ENCODE peak calls at places on chromosomes 3 and 15, in eight cellular contexts. One of them, this sample, is unnamed.
A peak's percentile ranks its signal among the peaks of the same experiment; 100 is the strongest.

GRCh38 chr3:8492744-8493511 is 8.7 kb upstream of the LMCD1 start:
- DNase-seq in MM.1S: no peak
- DNase-seq in neural progenitor cell: no peak
- DNase-seq in A549: no peak
- DNase-seq in HCT116: no peak
- DNase-seq in K562: no peak
- DNase-seq in PC-9: no peak
- DNase-seq in DND-41: no peak
- DNase-seq in this sample: no peak

GRCh38 chr3:119570229-119570628 is 9.1 kb upstream of the ADPRH start:
- DNase-seq in MM.1S: peak; percentile 10
- DNase-seq in neural progenitor cell: no peak
- DNase-seq in A549: no peak
- DNase-seq in HCT116: no peak
- DNase-seq in K562: no peak
- DNase-seq in PC-9: no peak
- DNase-seq in DND-41: no peak
- DNase-seq in this sample: no peak

GRCh38 chr3:77281721-77282120 is 241.8 kb downstream of the ROBO2 start:
- DNase-seq in MM.1S: no peak
- DNase-seq in neural progenitor cell: peak; percentile 75
- DNase-seq in A549: no peak
- DNase-seq in HCT116: no peak
- DNase-seq in K562: no peak
- DNase-seq in PC-9: no peak
- DNase-seq in DND-41: no peak
- DNase-seq in this sample: no peak

GRCh38 chr3:31275038-31275562 is 257.6 kb upstream of the STT3B start:
- DNase-seq in MM.1S: no peak
- DNase-seq in neural progenitor cell: no peak
- DNase-seq in A549: peak; percentile 80
- DNase-seq in HCT116: no peak
- DNase-seq in K562: no peak
- DNase-seq in PC-9: peak; percentile 29
- DNase-seq in DND-41: no peak
- DNase-seq in this sample: no peak

GRCh38 chr3:94070341-94070911 is 7.6 kb downstream of the NSUN3 start:
- DNase-seq in MM.1S: peak; percentile 46
- DNase-seq in neural progenitor cell: no peak
- DNase-seq in A549: no peak
- DNase-seq in HCT116: no peak
- DNase-seq in K562: no peak
- DNase-seq in PC-9: no peak
- DNase-seq in DND-41: no peak
- DNase-seq in this sample: no peak

GRCh38 chr3:105802073-105802706 is 66.6 kb downstream of the CBLB start:
- DNase-seq in MM.1S: no peak
- DNase-seq in neural progenitor cell: no peak
- DNase-seq in A549: no peak
- DNase-seq in HCT116: no peak
- DNase-seq in K562: no peak
- DNase-seq in PC-9: no peak
- DNase-seq in DND-41: no peak
- DNase-seq in this sample: peak; percentile 23

GRCh38 chr3:96983731-96984130 is 169.3 kb downstream of the EPHA6 start:
- DNase-seq in MM.1S: no peak
- DNase-seq in neural progenitor cell: no peak
- DNase-seq in A549: no peak
- DNase-seq in HCT116: no peak
- DNase-seq in K562: no peak
- DNase-seq in PC-9: no peak
- DNase-seq in DND-41: no peak
- DNase-seq in this sample: no peak

GRCh38 chr3:32817195-32817560 is 619 bp upstream of the TRIM71 start:
- DNase-seq in MM.1S: no peak
- DNase-seq in neural progenitor cell: peak; percentile 85
- DNase-seq in A549: no peak
- DNase-seq in HCT116: no peak
- DNase-seq in K562: no peak
- DNase-seq in PC-9: no peak
- DNase-seq in DND-41: no peak
- DNase-seq in this sample: no peak

GRCh38 chr15:92809880-92810361 is 90.2 kb upstream of the CHD2 start:
- DNase-seq in MM.1S: peak; percentile 74
- DNase-seq in neural progenitor cell: peak; percentile 51
- DNase-seq in A549: peak; percentile 65
- DNase-seq in HCT116: no peak
- DNase-seq in K562: no peak
- DNase-seq in PC-9: no peak
- DNase-seq in DND-41: peak; percentile 32
- DNase-seq in this sample: peak; percentile 91

GRCh38 chr15:74318376-74319137 is 48.9 kb downstream of the CYP11A1 start:
- DNase-seq in MM.1S: no peak
- DNase-seq in neural progenitor cell: no peak
- DNase-seq in A549: no peak
- DNase-seq in HCT116: no peak
- DNase-seq in K562: no peak
- DNase-seq in PC-9: peak; percentile 18
- DNase-seq in DND-41: no peak
- DNase-seq in this sample: no peak

GRCh38 chr3:176953106-176954080 is 243.9 kb downstream of the TBL1XR1 start:
- DNase-seq in MM.1S: no peak
- DNase-seq in neural progenitor cell: no peak
- DNase-seq in A549: no peak
- DNase-seq in HCT116: no peak
- DNase-seq in K562: no peak
- DNase-seq in PC-9: peak; percentile 7
- DNase-seq in DND-41: no peak
- DNase-seq in this sample: no peak

GRCh38 chr15:94912760-94913159 is 681.4 kb downstream of the MCTP2 start:
- DNase-seq in MM.1S: no peak
- DNase-seq in neural progenitor cell: no peak
- DNase-seq in A549: no peak
- DNase-seq in HCT116: no peak
- DNase-seq in K562: no peak
- DNase-seq in PC-9: no peak
- DNase-seq in DND-41: no peak
- DNase-seq in this sample: no peak
- H3K4me3 ChIP-seq in MM.1S: no peak overlapping the region
- H3K4me3 ChIP-seq in neural progenitor cell: no peak overlapping the region
- H3K4me3 ChIP-seq in A549: no peak overlapping the region
- H3K4me3 ChIP-seq in HCT116: no peak overlapping the region
- H3K4me3 ChIP-seq in K562: no peak overlapping the region
- H3K4me3 ChIP-seq in PC-9: no peak overlapping the region
- H3K4me3 ChIP-seq in DND-41: no peak overlapping the region
- H3K4me3 ChIP-seq in this sample: no peak overlapping the region

GRCh38 chr15:69552057-69552815 is 99.6 kb downstream of the RPLP1 start:
- DNase-seq in MM.1S: no peak
- DNase-seq in neural progenitor cell: no peak
- DNase-seq in A549: no peak
- DNase-seq in HCT116: no peak
- DNase-seq in K562: no peak
- DNase-seq in PC-9: no peak
- DNase-seq in DND-41: no peak
- DNase-seq in this sample: no peak
- TF ChIP-seq CTCF in MM.1S: no peak
- TF ChIP-seq CTCF in neural progenitor cell: no peak
- TF ChIP-seq CTCF in A549: no peak
- TF ChIP-seq CTCF in HCT116: no peak
- TF ChIP-seq CTCF in K562: no peak
- TF ChIP-seq CTCF in PC-9: no peak
- TF ChIP-seq CTCF in DND-41: no peak
- TF ChIP-seq CTCF in this sample: no peak

GRCh38 chr15:79154491-79155182 is 64.1 kb upstream of the RASGRF1 start:
- DNase-seq in MM.1S: no peak
- DNase-seq in neural progenitor cell: peak; percentile 69
- DNase-seq in A549: no peak
- DNase-seq in HCT116: no peak
- DNase-seq in K562: no peak
- DNase-seq in PC-9: no peak
- DNase-seq in DND-41: no peak
- DNase-seq in this sample: no peak
- H3K4me2 ChIP-seq in MM.1S: no peak overlapping the region
- H3K4me2 ChIP-seq in neural progenitor cell: no peak overlapping the region
- H3K4me2 ChIP-seq in A549: no peak overlapping the region
- H3K4me2 ChIP-seq in HCT116: no peak overlapping the region
- H3K4me2 ChIP-seq in K562: no peak overlapping the region
- H3K4me2 ChIP-seq in PC-9: no peak overlapping the region
- H3K4me2 ChIP-seq in DND-41: no peak overlapping the region
- H3K4me2 ChIP-seq in this sample: no peak overlapping the region

GRCh38 chr3:39965461-39965860 is 156.1 kb downstream of the MYRIP start:
- DNase-seq in MM.1S: no peak
- DNase-seq in neural progenitor cell: no peak
- DNase-seq in A549: no peak
- DNase-seq in HCT116: no peak
- DNase-seq in K562: no peak
- DNase-seq in PC-9: no peak
- DNase-seq in DND-41: no peak
- DNase-seq in this sample: no peak

GRCh38 chr3:39965997-39966396 is 156.6 kb downstream of the MYRIP start:
- DNase-seq in MM.1S: no peak
- DNase-seq in neural progenitor cell: no peak
- DNase-seq in A549: no peak
- DNase-seq in HCT116: no peak
- DNase-seq in K562: no peak
- DNase-seq in PC-9: no peak
- DNase-seq in DND-41: no peak
- DNase-seq in this sample: no peak

GRCh38 chr3:39961404-39961693 is 151.9 kb downstream of the MYRIP start:
- DNase-seq in MM.1S: no peak
- DNase-seq in neural progenitor cell: no peak
- DNase-seq in A549: no peak
- DNase-seq in HCT116: no peak
- DNase-seq in K562: no peak
- DNase-seq in PC-9: no peak
- DNase-seq in DND-41: no peak
- DNase-seq in this sample: no peak

GRCh38 chr3:39960515-39961403 is 151.3 kb downstream of the MYRIP start:
- DNase-seq in MM.1S: no peak
- DNase-seq in neural progenitor cell: no peak
- DNase-seq in A549: no peak
- DNase-seq in HCT116: no peak
- DNase-seq in K562: no peak
- DNase-seq in PC-9: no peak
- DNase-seq in DND-41: no peak
- DNase-seq in this sample: no peak

DNA sequence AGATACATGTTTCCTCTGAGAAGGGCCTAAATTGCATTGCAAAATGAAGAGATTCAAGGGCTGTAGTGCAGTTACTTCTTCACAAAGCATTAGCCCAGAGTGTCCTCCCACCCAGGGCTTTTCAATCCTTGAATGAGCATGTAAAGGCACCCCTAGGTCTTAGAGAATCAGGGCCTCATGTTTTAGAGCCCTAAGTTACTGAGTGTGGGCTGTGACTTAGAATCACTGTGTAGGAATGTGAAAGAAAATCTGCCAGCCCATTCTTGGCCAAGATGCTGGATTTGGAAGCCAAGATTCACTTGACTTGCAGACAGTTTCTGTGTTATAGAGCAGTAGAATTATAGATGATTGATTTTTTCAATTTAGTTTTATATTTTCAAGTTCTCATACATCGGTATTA is 153.2 kb downstream of the MYRIP start:
- DNase-seq in MM.1S: no peak
- DNase-seq in neural progenitor cell: peak; percentile 9
- DNase-seq in A549: no peak
- DNase-seq in HCT116: no peak
- DNase-seq in K562: no peak
- DNase-seq in PC-9: no peak
- DNase-seq in DND-41: no peak
- DNase-seq in this sample: no peak
- H3K4me3 ChIP-seq in MM.1S: no peak overlapping the region
- H3K4me3 ChIP-seq in neural progenitor cell: no peak overlapping the region
- H3K4me3 ChIP-seq in A549: no peak overlapping the region
- H3K4me3 ChIP-seq in HCT116: no peak overlapping the region
- H3K4me3 ChIP-seq in K562: no peak overlapping the region
- H3K4me3 ChIP-seq in PC-9: no peak overlapping the region
- H3K4me3 ChIP-seq in DND-41: no peak overlapping the region
- H3K4me3 ChIP-seq in this sample: no peak overlapping the region

DNA sequence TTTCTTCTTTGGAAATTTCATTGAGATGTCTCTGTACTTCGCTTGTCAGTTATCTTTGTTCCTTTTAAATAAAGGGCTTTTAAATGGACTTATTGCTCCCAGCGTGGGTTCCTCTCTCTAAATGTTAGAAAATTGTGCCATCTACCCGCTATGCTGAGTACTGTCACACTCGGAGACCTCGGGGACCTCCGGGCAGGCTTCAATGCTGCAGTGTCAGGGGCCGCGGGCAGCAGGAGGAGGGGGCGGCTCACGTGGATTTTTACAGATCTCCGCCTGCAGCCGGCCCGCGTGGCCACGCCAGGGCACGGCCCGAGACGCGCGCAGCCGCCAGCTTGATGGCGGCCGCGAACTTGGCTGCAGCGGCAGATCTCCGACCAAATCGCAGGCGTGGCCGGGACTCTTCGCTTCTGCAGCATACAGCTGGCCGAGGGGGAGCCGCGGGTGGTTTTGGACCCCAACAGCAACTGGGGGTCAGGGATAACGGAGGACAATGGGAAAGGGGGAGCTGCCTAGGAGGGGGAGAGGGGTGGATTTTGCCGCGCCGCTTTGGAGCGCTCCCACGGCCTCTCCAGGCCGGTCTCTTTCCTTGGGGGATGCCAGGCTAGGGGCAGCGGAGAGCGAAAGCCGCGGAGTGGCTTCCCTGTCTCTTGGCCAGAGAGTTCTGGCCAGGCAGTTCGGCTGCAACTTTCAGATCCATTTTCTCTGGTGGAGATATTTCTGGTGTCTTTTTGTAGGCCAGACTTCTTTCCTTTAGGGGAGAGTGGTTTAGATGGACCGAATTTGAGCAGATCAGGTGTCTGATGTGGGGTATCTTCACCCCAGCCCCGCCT is 15.3 kb downstream of the NR2F2 start:
- DNase-seq in MM.1S: peak; percentile 58
- DNase-seq in neural progenitor cell: peak; percentile 92
- DNase-seq in A549: peak; percentile 80
- DNase-seq in HCT116: no peak
- DNase-seq in K562: no peak
- DNase-seq in PC-9: no peak
- DNase-seq in DND-41: no peak
- DNase-seq in this sample: no peak
- TF ChIP-seq CTCF in MM.1S: peak; percentile 66
- TF ChIP-seq CTCF in neural progenitor cell: peak; percentile 80
- TF ChIP-seq CTCF in A549: peak; percentile 87
- TF ChIP-seq CTCF in HCT116: no peak
- TF ChIP-seq CTCF in K562: peak; percentile 8
- TF ChIP-seq CTCF in PC-9: peak; percentile 17
- TF ChIP-seq CTCF in DND-41: peak; percentile 48
- TF ChIP-seq CTCF in this sample: no peak

GRCh38 chr15:98744506-98744905 is 96.2 kb downstream of the IGF1R start:
- DNase-seq in MM.1S: no peak
- DNase-seq in neural progenitor cell: no peak
- DNase-seq in A549: no peak
- DNase-seq in HCT116: no peak
- DNase-seq in K562: no peak
- DNase-seq in PC-9: no peak
- DNase-seq in DND-41: no peak
- DNase-seq in this sample: no peak
- H3K4me2 ChIP-seq in MM.1S: no peak overlapping the region
- H3K4me2 ChIP-seq in neural progenitor cell: no peak overlapping the region
- H3K4me2 ChIP-seq in A549: no peak overlapping the region
- H3K4me2 ChIP-seq in HCT116: no peak overlapping the region
- H3K4me2 ChIP-seq in K562: no peak overlapping the region
- H3K4me2 ChIP-seq in PC-9: no peak overlapping the region
- H3K4me2 ChIP-seq in DND-41: no peak overlapping the region
- H3K4me2 ChIP-seq in this sample: no peak overlapping the region

This sample was measured in OCI-LY7.